ENCODE peak calls at places on chromosomes 13 and 19, in eight cellular contexts. R is A549; B is stimulated activated CD8-positive, alpha-beta memory T cell treated with anti-CD3 and anti-CD28 coated beads, Interleukin-15, amount 100 ng/mL, for 1 hour; O is ovary; Q is upper lobe of right lung; C is central memory CD8-positive, alpha-beta T cell; G is hypothalamus; P is amniotic epithelial cell. D is an unnamed sample.
A peak's percentile ranks its signal among the peaks of the same experiment; 100 is the strongest.

GRCh38 chr19:48391100-48392005 is at the start of gene KDELR1:
- DNase-seq in Q (peak; percentile 89), B (peak; percentile 60), C (peak; percentile 59), R (peak; percentile 77), O (peak; percentile 81), P (peak; percentile 56), G (peak; percentile 81), D (peak; percentile 92)

GRCh38 chr13:72050251-72050650 is 183.2 kb upstream of the DACH1 start:
- DNase-seq in G (no peak), O (no peak), R (no peak), C (no peak), P (no peak), Q (no peak), B (no peak), D (no peak)

GRCh38 chr19:39737929-39738328 is at the start of gene CLC:
- DNase-seq in P (no peak), C (no peak), Q (no peak), G (no peak), B (no peak), R (no peak), O (no peak), D (no peak)

GRCh38 chr13:45850020-45850613 is 1.4 kb downstream of the SIAH3 start:
- DNase-seq in B (no peak), C (no peak), G (no peak), R (no peak), Q (no peak), O (no peak), P (no peak), D (no peak)

GRCh38 chr19:16417660-16418596 is 53.8 kb downstream of the EPS15L1 start:
- DNase-seq in R (peak; percentile 48), C (peak; percentile 54), G (peak; percentile 38), B (peak; percentile 34), P (peak; percentile 31), O (peak; percentile 65), Q (peak; percentile 83), D (peak; percentile 84)

GRCh38 chr13:24511019-24511823 is 1.4 kb downstream of the PARP4 start:
- DNase-seq in G (no peak), O (no peak), P (peak; percentile 92), R (peak; percentile 68), Q (no peak), C (peak; percentile 25), B (no peak), D (peak; percentile 41)

GRCh38 chr13:47178090-47178950 is 281.5 kb upstream of the HTR2A start:
- DNase-seq in P (no peak), R (no peak), O (no peak), Q (no peak), G (no peak), B (no peak), C (no peak), D (no peak)

GRCh38 chr19:46494115-46494935 is 1.3 kb downstream of the PNMA8B start:
- DNase-seq in R (no peak), Q (no peak), B (no peak), C (no peak), G (no peak), P (no peak), O (no peak), D (no peak)

GRCh38 chr13:108760129-108760528 is 130.7 kb downstream of the MYO16 start:
- DNase-seq in P (no peak), B (no peak), Q (no peak), R (no peak), O (no peak), C (no peak), G (no peak), D (no peak)

GRCh38 chr13:57629821-57630235 is 1.7 kb upstream of the PCDH17 start:
- DNase-seq in Q (peak; percentile 80), C (no peak), B (no peak), P (peak; percentile 77), R (peak; percentile 29), G (peak; percentile 99), O (no peak), D (no peak)

GRCh38 chr19:2661615-2662014 is 40.9 kb downstream of the GNG7 start:
- DNase-seq in C (no peak), Q (no peak), P (no peak), G (no peak), O (no peak), R (peak; percentile 38), B (no peak), D (no peak)

GRCh38 chr19:45568732-45569131 is 15.9 kb downstream of the OPA3 start:
- DNase-seq in C (no peak), P (peak; percentile 73), R (peak; percentile 82), G (no peak), O (no peak), Q (no peak), B (no peak), D (no peak)

GRCh38 chr19:46932346-46932745 is 71.5 kb downstream of the ARHGAP35 start:
- DNase-seq in G (no peak), R (no peak), P (peak; percentile 63), Q (no peak), B (no peak), O (no peak), C (no peak), D (no peak)

GRCh38 chr19:48881741-48882657 is 9.8 kb downstream of the PPP1R15A start:
- DNase-seq in Q (no peak), C (no peak), P (no peak), B (no peak), R (peak; percentile 58), G (no peak), O (no peak), D (no peak)

D was measured in memory B cell.